ENCODE peak calls at places on chromosomes 7 and 10, in four cellular contexts. N is K562, Q is HepG2, Z is GM12878. H is an unnamed sample.
A peak's percentile ranks its signal among the peaks of the same experiment; 100 is the strongest.

GRCh38 chr10:59894114-59894513 is 12.2 kb downstream of the CCDC6 start:
- DNase-seq in Z (no peak), N (no peak), Q (no peak), H (no peak)

GRCh38 chr10:106929291-106929925 is 235.1 kb downstream of the SORCS1 start:
- DNase-seq in Z (no peak), Q (no peak), N (no peak), H (no peak)

GRCh38 chr10:7417103-7417623 is 6.3 kb upstream of the SFMBT2 start:
- DNase-seq in Q (no peak), N (no peak), Z (no peak), H (no peak)

GRCh38 chr7:52799817-52800216 is 235.6 kb upstream of the POM121L12 start:
- DNase-seq in N (no peak), Z (no peak), Q (no peak), H (no peak)

GRCh38 chr7:98974906-98975816 is 96.8 kb downstream of the TRRAP start:
- DNase-seq in N (no peak), Q (no peak), Z (no peak), H (peak; percentile 77)

GRCh38 chr7:157576415-157576814 is 239.6 kb downstream of the DNAJB6 start:
- DNase-seq in Z (no peak), N (no peak), Q (no peak), H (no peak)

GRCh38 chr10:50367732-50368131 is 116.4 kb upstream of the ASAH2 start:
- DNase-seq in Q (peak; percentile 35), Z (no peak), N (peak; percentile 60), H (peak; percentile 33)

GRCh38 chr7:27960415-27960814 is 220.2 kb downstream of the JAZF1 start:
- DNase-seq in Q (no peak), Z (no peak), N (no peak), H (no peak)

GRCh38 chr10:82814635-82815034 is 939.6 kb downstream of the NRG3 start:
- DNase-seq in Q (no peak), Z (no peak), N (no peak), H (no peak)

GRCh38 chr10:117004627-117005453 is at the start of gene SHTN1:
- DNase-seq in Q (peak; percentile 70), Z (no peak), N (peak; percentile 75), H (peak; percentile 82)

GRCh38 chr10:3229815-3230214 is 57.2 kb upstream of the PITRM1 start:
- DNase-seq in N (no peak), Q (no peak), Z (no peak), H (no peak)

GRCh38 chr7:97043281-97043680 is 18.6 kb upstream of the DLX5 start:
- DNase-seq in N (no peak), Z (no peak), Q (no peak), H (no peak)

GRCh38 chr10:67603086-67603485 is 92.9 kb downstream of the CTNNA3 start:
- DNase-seq in N (no peak), Q (no peak), Z (no peak), H (no peak)

DNA sequence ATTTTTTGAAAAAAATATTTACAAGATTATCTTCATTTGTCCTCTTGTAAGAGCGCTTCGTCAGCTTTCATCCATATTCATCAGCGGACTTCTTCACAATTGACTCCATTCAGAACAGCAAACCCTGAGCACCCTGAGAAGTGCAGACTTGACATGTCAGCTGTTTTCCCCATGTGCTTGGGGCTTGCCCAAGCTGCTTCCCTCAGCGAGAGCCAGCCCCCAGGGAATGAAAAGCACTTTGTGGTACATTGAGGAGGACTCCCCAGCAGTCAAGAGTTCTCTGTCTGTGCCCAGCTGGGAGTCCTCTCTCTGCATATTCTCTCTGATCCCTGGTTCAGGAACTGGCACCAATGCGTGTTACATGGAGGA is 22.7 kb downstream of the HKDC1 start:
- DNase-seq in Z (no peak), Q (no peak), N (no peak), H (no peak)
- TF ChIP-seq JUND in Z (no peak), Q (no peak), N (no peak), H (no peak)

DNA sequence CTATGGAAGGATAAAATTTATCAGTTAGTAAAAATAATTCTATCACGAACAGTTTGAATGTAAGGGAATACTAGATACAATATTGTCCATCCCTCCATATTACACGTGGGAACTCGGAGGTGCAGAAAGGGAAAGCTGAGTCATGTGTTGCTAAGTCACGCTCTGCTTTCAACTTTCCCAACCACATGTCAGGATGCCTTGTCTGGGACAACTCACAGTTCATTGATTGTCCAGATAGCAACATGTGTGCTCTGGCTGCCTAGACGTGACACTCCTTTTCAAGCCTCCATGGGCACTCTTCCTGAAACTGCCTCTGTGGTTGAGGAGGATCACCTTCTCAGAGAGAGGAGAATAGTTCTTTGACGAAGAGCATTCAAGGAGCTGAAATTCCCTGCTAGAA is 808.1 kb downstream of the GRID1 start:
- DNase-seq in Q (no peak), Z (no peak), N (no peak), H (no peak)
- TF ChIP-seq NFIC in Q (no peak), Z (no peak), N (no peak), H (no peak)

GRCh38 chr10:118310822-118311221 is 31.3 kb downstream of the FAM204A start:
- DNase-seq in Q (no peak), N (no peak), Z (no peak), H (no peak)
- TF ChIP-seq JUND in Q (no peak), N (no peak), Z (no peak), H (no peak)

GRCh38 chr10:44198096-44198779 is 186.7 kb downstream of the CXCL12 start:
- DNase-seq in Q (no peak), N (no peak), Z (no peak), H (no peak)
- TF ChIP-seq NFIC in Q (no peak), N (no peak), Z (no peak), H (no peak)

GRCh38 chr7:72405389-72405788 is 6.7 kb downstream of the CALN1 start:
- DNase-seq in Q (no peak), N (no peak), Z (no peak), H (no peak)
- TF ChIP-seq JUND in Q (no peak), N (peak; percentile 84), Z (no peak), H (no peak)

GRCh38 chr7:87325576-87326370 is 19.7 kb upstream of the CROT start:
- DNase-seq in Z (no peak), Q (no peak), N (no peak), H (no peak)
- TF ChIP-seq NFIC in Z (no peak), Q (no peak), N (no peak), H (no peak)

GRCh38 chr10:101484154-101484748 is 103.8 kb downstream of the POLL start:
- DNase-seq in Q (no peak), N (no peak), Z (no peak), H (no peak)

GRCh38 chr10:101482568-101482967 is 105.5 kb downstream of the POLL start:
- DNase-seq in N (no peak), Q (no peak), Z (no peak), H (no peak)

GRCh38 chr10:101485207-101485606 is 102.8 kb downstream of the POLL start:
- DNase-seq in Z (no peak), Q (no peak), N (no peak), H (no peak)

GRCh38 chr10:101489355-101489754 is 98.7 kb downstream of the POLL start:
- DNase-seq in N (no peak), Q (peak; percentile 56), Z (no peak), H (no peak)

DNA sequence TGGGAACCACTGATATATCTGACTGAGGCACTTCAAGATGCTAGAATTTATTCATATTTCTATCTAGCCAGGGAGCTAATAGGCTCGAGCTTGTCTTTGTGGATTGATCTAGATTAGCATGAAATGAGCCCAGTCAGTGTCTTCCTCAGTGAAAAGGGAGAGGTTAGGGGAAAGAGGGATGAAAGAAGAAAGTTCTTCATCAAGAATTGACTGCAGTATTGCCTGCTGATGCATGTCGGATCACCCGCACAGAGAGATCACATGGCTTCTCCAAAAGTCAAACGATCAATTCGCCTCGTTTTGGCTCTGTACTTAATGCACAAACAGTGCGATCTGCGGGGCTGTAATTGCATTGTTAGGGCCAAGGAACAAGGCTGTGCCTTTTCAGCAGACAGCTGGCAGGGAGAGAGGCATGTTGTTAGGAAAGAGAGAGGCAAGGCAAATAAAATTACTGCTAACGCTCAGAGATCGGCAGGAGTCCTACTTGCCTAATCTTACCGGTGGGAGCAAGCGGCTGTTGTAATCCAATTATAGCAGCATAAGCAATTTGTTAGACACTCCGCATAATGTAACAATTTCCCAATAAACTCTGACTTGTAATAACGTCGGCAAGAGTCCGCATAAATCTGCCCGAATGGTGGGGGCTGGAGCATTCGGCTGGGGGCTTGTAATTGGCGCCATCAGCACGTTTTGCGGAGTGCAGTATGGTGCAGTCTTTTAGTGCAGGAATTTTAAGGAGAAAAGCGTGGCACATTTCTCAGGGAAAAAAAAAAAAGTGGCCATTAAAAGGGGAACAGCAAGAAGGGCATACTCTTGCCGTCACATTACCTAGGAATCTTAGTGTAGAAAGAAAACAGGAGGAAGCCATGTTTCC is 102.1 kb downstream of the POLL start:
- DNase-seq in Q (no peak), N (no peak), Z (no peak), H (peak; percentile 51)
- TF ChIP-seq JUND in Q (no peak), N (no peak), Z (no peak), H (no peak)

GRCh38 chr10:81013771-81014170 is 476.1 kb downstream of the SH2D4B start:
- DNase-seq in Z (no peak), N (no peak), Q (no peak), H (no peak)

GRCh38 chr10:81021428-81022129 is 483.9 kb downstream of the SH2D4B start:
- DNase-seq in Z (no peak), Q (no peak), N (no peak), H (no peak)

GRCh38 chr10:81018898-81019890 is 481.5 kb downstream of the SH2D4B start:
- DNase-seq in Q (peak; percentile 49), Z (no peak), N (peak; percentile 17), H (peak; percentile 42)
- TF ChIP-seq NFIC in Q (no peak), Z (no peak), N (no peak), H (no peak)

DNA sequence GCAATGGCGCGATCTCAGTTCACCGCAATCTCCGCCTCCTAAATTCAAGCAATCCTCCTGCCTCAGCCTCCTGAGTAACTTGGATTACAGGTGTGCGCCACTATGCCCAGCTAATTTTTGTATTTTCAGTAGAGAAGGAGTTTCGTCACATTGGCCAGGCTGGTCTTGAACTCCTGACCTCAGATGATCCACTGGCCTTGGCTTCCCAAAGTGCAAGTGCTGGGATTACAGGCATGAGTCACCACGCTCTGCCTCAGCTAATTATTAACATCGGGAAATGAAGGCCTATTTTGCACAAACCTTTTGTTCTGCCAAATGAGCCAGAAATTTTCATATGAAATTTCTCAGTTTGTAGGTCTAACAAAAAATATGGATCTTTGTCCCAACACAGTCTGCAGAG is 106.7 kb upstream of the ODAD2 start:
- DNase-seq in Q (peak; percentile 49), Z (no peak), N (no peak), H (no peak)
- TF ChIP-seq JUND in Q (peak; percentile 72), Z (no peak), N (no peak), H (no peak)

DNA sequence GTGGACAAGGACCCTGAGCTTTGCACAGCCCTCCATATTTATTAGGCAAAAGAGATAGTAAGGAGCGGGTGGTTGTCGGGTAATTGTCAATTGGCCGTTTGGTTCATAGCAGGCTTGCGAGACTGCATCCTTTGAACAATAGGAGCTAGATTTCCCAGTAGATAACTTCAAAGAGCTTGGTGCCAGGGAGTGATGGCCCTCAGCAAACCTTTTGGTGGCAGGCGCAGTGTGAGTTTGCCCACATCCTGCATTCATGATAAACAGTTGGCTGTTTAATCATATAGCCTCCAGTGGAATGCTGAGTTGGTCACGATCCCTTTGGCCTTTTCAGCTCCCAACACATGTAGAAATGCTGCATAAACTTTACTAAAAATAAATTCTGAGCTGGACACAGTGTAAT is 156.9 kb downstream of the AKR1D1 start:
- DNase-seq in Z (no peak), Q (no peak), N (no peak), H (no peak)
- TF ChIP-seq NFIC in Z (no peak), Q (no peak), N (no peak), H (no peak)